ENCODE peak calls at places on chromosomes 6 and 20, in four cellular contexts. F, I, Z and L are unnamed samples.

GRCh38 chr6:31907158-31907813 is 5.4 kb upstream of the ZBTB12 start:
- DNase-seq in F (no peak), I (peak; percentile 72), Z (no peak), L (no peak)

GRCh38 chr20:5211803-5212714 is 85.3 kb downstream of the CDS2 start:
- DNase-seq in F (no peak), I (no peak), Z (no peak), L (no peak)

GRCh38 chr6:109523478-109523877 is 40.5 kb upstream of the ZBTB24 start:
- DNase-seq in F (no peak), I (no peak), Z (no peak), L (no peak)

GRCh38 chr6:33633462-33634158 is 12.5 kb downstream of the ITPR3 start:
- DNase-seq in F (peak; percentile 69), I (no peak), Z (no peak), L (peak; percentile 83)

GRCh38 chr20:35467339-35468224 is 12.2 kb downstream of the CEP250 start:
- DNase-seq in F (no peak), I (no peak), Z (no peak), L (no peak)

GRCh38 chr6:3442444-3443220 is 14.2 kb downstream of the SLC22A23 start:
- DNase-seq in F (no peak), I (no peak), Z (no peak), L (no peak)

GRCh38 chr20:32539817-32540675 is 45.1 kb downstream of the NOL4L start:
- DNase-seq in F (no peak), I (no peak), Z (no peak), L (no peak)

GRCh38 chr6:30200551-30201281 is 12.5 kb downstream of the TRIM26 start:
- DNase-seq in F (peak; percentile 45), I (no peak), Z (no peak), L (no peak)

GRCh38 chr6:112117554-112117953 is 30.2 kb downstream of the FAM229B start:
- DNase-seq in F (no peak), I (no peak), Z (no peak), L (no peak)

GRCh38 chr6:151108548-151108947 is 131.2 kb upstream of the AKAP12 start:
- DNase-seq in F (no peak), I (no peak), Z (no peak), L (no peak)

GRCh38 chr6:23212398-23212797 is 643.0 kb downstream of the HDGFL1 start:
- DNase-seq in F (no peak), I (no peak), Z (no peak), L (no peak)

GRCh38 chr6:1554881-1555569 is 54.7 kb upstream of the FOXC1 start:
- DNase-seq in F (no peak), I (no peak), Z (no peak), L (peak; percentile 89)

GRCh38 chr20:41185013-41185757 is 47.8 kb downstream of the PLCG1 start:
- DNase-seq in F (no peak), I (no peak), Z (peak; percentile 62), L (peak; percentile 40)